ENCODE peak calls at places on chromosomes 3 and 15, in ten cellular contexts. O, Q, U, G, S, C, L, B, M and J are unnamed samples. For H3K27me3 and H3K36me3, the result is how much of the 10 kb centered on the place peaks cover.

GRCh38 chr15:37820380-37821128 is 113.9 kb upstream of the TMCO5A start:
- DNase-seq in O (peak), Q (no peak), U (no peak), G (no peak), S (no peak), C (no peak), L (no peak), B (no peak), M (no peak), J (no peak)

GRCh38 chr15:90650117-90650955 is 66.8 kb upstream of the BLM start:
- DNase-seq in O (no peak), Q (no peak), U (no peak), G (no peak), S (peak), C (peak), L (no peak), B (no peak), M (no peak), J (no peak)

GRCh38 chr3:135106445-135106844 is 311.4 kb downstream of the EPHB1 start:
- DNase-seq in O (no peak), Q (peak), U (no peak), G (no peak), S (peak), C (peak), L (no peak), B (no peak), M (no peak), J (peak)

GRCh38 chr3:39065197-39065596 is 13.4 kb downstream of the WDR48 start:
- DNase-seq in O (peak), Q (no peak), U (no peak), G (no peak), S (peak), C (peak), L (no peak), B (no peak), M (peak), J (peak)

GRCh38 chr3:1561397-1561796 is 468.6 kb downstream of the CNTN6 start:
- DNase-seq in O (no peak), Q (no peak), U (no peak), G (no peak), S (no peak), C (no peak), L (no peak), B (no peak), M (no peak), J (no peak)

GRCh38 chr15:81852826-81853225 is 193.0 kb downstream of the MEX3B start:
- DNase-seq in O (no peak), Q (no peak), U (no peak), G (no peak), S (no peak), C (no peak), L (no peak), B (no peak), M (no peak), J (no peak)

GRCh38 chr3:18127181-18127863 is 297.8 kb downstream of the SATB1 start:
- DNase-seq in O (no peak), Q (no peak), U (no peak), G (no peak), S (no peak), C (no peak), L (no peak), B (no peak), M (no peak), J (no peak)

GRCh38 chr15:71116942-71117341 is 1.7 kb downstream of the THSD4 start:
- DNase-seq in O (no peak), Q (peak), U (no peak), G (peak), S (no peak), C (no peak), L (no peak), B (no peak), M (no peak), J (peak)

GRCh38 chr15:64460737-64461576 is 579 bp downstream of the ZNF609 start:
- DNase-seq in O (peak), Q (peak), U (peak), G (no peak), S (peak), C (peak), L (peak), B (peak), M (peak), J (no peak)

GRCh38 chr3:45596290-45596791 is 1.8 kb downstream of the LIMD1 start:
- DNase-seq in O (no peak), Q (no peak), U (no peak), G (no peak), S (no peak), C (no peak), L (no peak), B (no peak), M (no peak), J (no peak)
- H3K4me3 ChIP-seq in O (peak), Q (no peak), U (peak), G (peak), S (peak), C (peak), L (peak), B (peak), M (peak), J (no peak)

GRCh38 chr3:13076255-13076654 is 3.0 kb upstream of the IQSEC1 start:
- DNase-seq in O (no peak), Q (no peak), U (no peak), G (no peak), S (no peak), C (no peak), L (no peak), B (no peak), M (no peak), J (no peak)

GRCh38 chr3:13073042-13073906 is at the start of gene IQSEC1:
- DNase-seq in O (peak), Q (peak), U (no peak), G (peak), S (no peak), C (peak), L (peak), B (no peak), M (no peak), J (peak)

GRCh38 chr3:13077431-13078157 is 4.4 kb upstream of the IQSEC1 start:
- DNase-seq in O (peak), Q (peak), U (no peak), G (peak), S (no peak), C (no peak), L (no peak), B (no peak), M (no peak), J (no peak)

GRCh38 chr3:13073976-13074375 is 747 bp upstream of the IQSEC1 start:
- DNase-seq in O (no peak), Q (no peak), U (no peak), G (no peak), S (no peak), C (peak), L (no peak), B (no peak), M (no peak), J (peak)

GRCh38 chr3:13075318-13075717 is 2.1 kb upstream of the IQSEC1 start:
- DNase-seq in O (no peak), Q (no peak), U (no peak), G (no peak), S (no peak), C (no peak), L (no peak), B (no peak), M (no peak), J (no peak)
- H3K27me3 ChIP-seq in O (under half), Q (under half), U (under half), G (under half), S (under half), C (half or more), L (under half), B (under half), M (under half), J (under half)

GRCh38 chr3:37542772-37543449 is 318.8 kb upstream of the CTDSPL start:
- DNase-seq in O (no peak), Q (no peak), U (no peak), G (no peak), S (no peak), C (no peak), L (no peak), B (no peak), M (no peak), J (no peak)

GRCh38 chr3:37537914-37538691 is 323.6 kb upstream of the CTDSPL start:
- DNase-seq in O (peak), Q (no peak), U (peak), G (peak), S (no peak), C (peak), L (peak), B (no peak), M (no peak), J (peak)

GRCh38 chr3:37542286-37542685 is 319.4 kb upstream of the CTDSPL start:
- DNase-seq in O (no peak), Q (no peak), U (no peak), G (no peak), S (no peak), C (no peak), L (no peak), B (no peak), M (no peak), J (no peak)

GRCh38 chr3:37543692-37544091 is 318.0 kb upstream of the CTDSPL start:
- DNase-seq in O (peak), Q (no peak), U (no peak), G (no peak), S (no peak), C (no peak), L (no peak), B (no peak), M (no peak), J (no peak)

GRCh38 chr3:37540786-37541185 is 320.9 kb upstream of the CTDSPL start:
- DNase-seq in O (no peak), Q (no peak), U (no peak), G (no peak), S (no peak), C (no peak), L (no peak), B (no peak), M (no peak), J (no peak)
- H3K36me3 ChIP-seq in O (under half), Q (under half), U (under half), G (half or more), S (under half), C (under half), L (under half), B (under half), M (under half), J (under half)

GRCh38 chr15:62223020-62223419 is 57.9 kb upstream of the C2CD4B start:
- DNase-seq in O (no peak), Q (no peak), U (no peak), G (no peak), S (no peak), C (no peak), L (no peak), B (no peak), M (no peak), J (no peak)
- H3K4me3 ChIP-seq in O (no peak), Q (no peak), U (no peak), G (no peak), S (no peak), C (no peak), L (no peak), B (no peak), M (no peak), J (no peak)